ENCODE peak calls at places on chromosome 11, in nine cellular contexts. One of them, this sample, is unnamed.

GRCh38 chr11:61923166-61924015 is 6.0 kb upstream of the RAB3IL1 start:
- DNase-seq in heart left ventricle: peak; percentile 82
- DNase-seq in ovary: peak; percentile 81
- DNase-seq in endothelial cell of umbilical vein: no peak
- DNase-seq in adrenal gland: peak; percentile 87
- DNase-seq in right lobe of liver: peak; percentile 75
- DNase-seq in vagina: no peak
- DNase-seq in body of pancreas: peak; percentile 86
- DNase-seq in K562: peak; percentile 71
- DNase-seq in this sample: peak; percentile 97

GRCh38 chr11:30107899-30108298 is 91.1 kb upstream of the KCNA4 start:
- DNase-seq in heart left ventricle: no peak
- DNase-seq in ovary: no peak
- DNase-seq in endothelial cell of umbilical vein: no peak
- DNase-seq in adrenal gland: no peak
- DNase-seq in right lobe of liver: no peak
- DNase-seq in vagina: no peak
- DNase-seq in body of pancreas: no peak
- DNase-seq in K562: no peak
- DNase-seq in this sample: no peak

GRCh38 chr11:129937592-129938238 is 42.3 kb upstream of the NFRKB start:
- DNase-seq in heart left ventricle: no peak
- DNase-seq in ovary: no peak
- DNase-seq in endothelial cell of umbilical vein: no peak
- DNase-seq in adrenal gland: no peak
- DNase-seq in right lobe of liver: no peak
- DNase-seq in vagina: no peak
- DNase-seq in body of pancreas: no peak
- DNase-seq in K562: no peak
- DNase-seq in this sample: no peak

GRCh38 chr11:68266121-68266891 is 5.5 kb downstream of the C11orf24 start:
- DNase-seq in heart left ventricle: no peak
- DNase-seq in ovary: no peak
- DNase-seq in endothelial cell of umbilical vein: no peak
- DNase-seq in adrenal gland: peak; percentile 45
- DNase-seq in right lobe of liver: no peak
- DNase-seq in vagina: peak; percentile 55
- DNase-seq in body of pancreas: no peak
- DNase-seq in K562: no peak
- DNase-seq in this sample: peak; percentile 72

GRCh38 chr11:56410801-56411200 is 1.7 kb upstream of the OR5AL1 start:
- DNase-seq in heart left ventricle: no peak
- DNase-seq in ovary: no peak
- DNase-seq in endothelial cell of umbilical vein: no peak
- DNase-seq in adrenal gland: no peak
- DNase-seq in right lobe of liver: no peak
- DNase-seq in vagina: no peak
- DNase-seq in body of pancreas: no peak
- DNase-seq in K562: no peak
- DNase-seq in this sample: no peak

GRCh38 chr11:33475999-33476398 is 218.8 kb downstream of the HIPK3 start:
- DNase-seq in heart left ventricle: no peak
- DNase-seq in ovary: no peak
- DNase-seq in endothelial cell of umbilical vein: peak; percentile 72
- DNase-seq in adrenal gland: peak; percentile 67
- DNase-seq in right lobe of liver: no peak
- DNase-seq in vagina: no peak
- DNase-seq in body of pancreas: peak; percentile 58
- DNase-seq in K562: no peak
- DNase-seq in this sample: no peak

GRCh38 chr11:6402061-6402470 is 11.8 kb downstream of the SMPD1 start:
- DNase-seq in heart left ventricle: no peak
- DNase-seq in ovary: no peak
- DNase-seq in endothelial cell of umbilical vein: no peak
- DNase-seq in adrenal gland: no peak
- DNase-seq in right lobe of liver: no peak
- DNase-seq in vagina: no peak
- DNase-seq in body of pancreas: no peak
- DNase-seq in K562: no peak
- DNase-seq in this sample: no peak

GRCh38 chr11:65849771-65850216 is 8.2 kb downstream of the CFL1 start:
- DNase-seq in heart left ventricle: no peak
- DNase-seq in ovary: no peak
- DNase-seq in endothelial cell of umbilical vein: no peak
- DNase-seq in adrenal gland: no peak
- DNase-seq in right lobe of liver: no peak
- DNase-seq in vagina: no peak
- DNase-seq in body of pancreas: no peak
- DNase-seq in K562: peak; percentile 6
- DNase-seq in this sample: no peak

GRCh38 chr11:122804161-122804560 is 34.1 kb upstream of the CRTAM start:
- DNase-seq in heart left ventricle: no peak
- DNase-seq in ovary: no peak
- DNase-seq in endothelial cell of umbilical vein: no peak
- DNase-seq in adrenal gland: no peak
- DNase-seq in right lobe of liver: no peak
- DNase-seq in vagina: no peak
- DNase-seq in body of pancreas: no peak
- DNase-seq in K562: no peak
- DNase-seq in this sample: no peak

GRCh38 chr11:35855685-35856084 is 88.2 kb upstream of the LDLRAD3 start:
- DNase-seq in heart left ventricle: no peak
- DNase-seq in ovary: no peak
- DNase-seq in endothelial cell of umbilical vein: no peak
- DNase-seq in adrenal gland: no peak
- DNase-seq in right lobe of liver: no peak
- DNase-seq in vagina: no peak
- DNase-seq in body of pancreas: no peak
- DNase-seq in K562: no peak
- DNase-seq in this sample: no peak

GRCh38 chr11:130612291-130612802 is 163.9 kb downstream of the ADAMTS15 start:
- DNase-seq in heart left ventricle: no peak
- DNase-seq in ovary: no peak
- DNase-seq in endothelial cell of umbilical vein: no peak
- DNase-seq in adrenal gland: peak; percentile 33
- DNase-seq in right lobe of liver: no peak
- DNase-seq in vagina: peak; percentile 40
- DNase-seq in body of pancreas: no peak
- DNase-seq in K562: no peak
- DNase-seq in this sample: no peak

GRCh38 chr11:34331329-34331728 is 26.5 kb downstream of the ABTB2 start:
- DNase-seq in heart left ventricle: no peak
- DNase-seq in ovary: no peak
- DNase-seq in endothelial cell of umbilical vein: no peak
- DNase-seq in adrenal gland: no peak
- DNase-seq in right lobe of liver: no peak
- DNase-seq in vagina: no peak
- DNase-seq in body of pancreas: no peak
- DNase-seq in K562: no peak
- DNase-seq in this sample: no peak

GRCh38 chr11:70378506-70379134 is 19.7 kb upstream of the CTTN start:
- DNase-seq in heart left ventricle: no peak
- DNase-seq in ovary: no peak
- DNase-seq in endothelial cell of umbilical vein: no peak
- DNase-seq in adrenal gland: peak; percentile 44
- DNase-seq in right lobe of liver: no peak
- DNase-seq in vagina: no peak
- DNase-seq in body of pancreas: no peak
- DNase-seq in K562: no peak
- DNase-seq in this sample: no peak

GRCh38 chr11:2526808-2527381 is 82.1 kb downstream of the KCNQ1 start:
- DNase-seq in heart left ventricle: peak; percentile 81
- DNase-seq in ovary: peak; percentile 9
- DNase-seq in endothelial cell of umbilical vein: no peak
- DNase-seq in adrenal gland: peak; percentile 76
- DNase-seq in right lobe of liver: peak; percentile 61
- DNase-seq in vagina: no peak
- DNase-seq in body of pancreas: peak; percentile 29
- DNase-seq in K562: peak; percentile 27
- DNase-seq in this sample: peak; percentile 90
- H3K4me3 ChIP-seq in heart left ventricle: no peak overlapping the region
- H3K4me3 ChIP-seq in ovary: no peak overlapping the region
- H3K4me3 ChIP-seq in endothelial cell of umbilical vein: no peak overlapping the region
- H3K4me3 ChIP-seq in adrenal gland: no peak overlapping the region
- H3K4me3 ChIP-seq in right lobe of liver: no peak overlapping the region
- H3K4me3 ChIP-seq in vagina: no peak overlapping the region
- H3K4me3 ChIP-seq in body of pancreas: no peak overlapping the region
- H3K4me3 ChIP-seq in K562: no peak overlapping the region
- H3K4me3 ChIP-seq in this sample: no peak overlapping the region

DNA sequence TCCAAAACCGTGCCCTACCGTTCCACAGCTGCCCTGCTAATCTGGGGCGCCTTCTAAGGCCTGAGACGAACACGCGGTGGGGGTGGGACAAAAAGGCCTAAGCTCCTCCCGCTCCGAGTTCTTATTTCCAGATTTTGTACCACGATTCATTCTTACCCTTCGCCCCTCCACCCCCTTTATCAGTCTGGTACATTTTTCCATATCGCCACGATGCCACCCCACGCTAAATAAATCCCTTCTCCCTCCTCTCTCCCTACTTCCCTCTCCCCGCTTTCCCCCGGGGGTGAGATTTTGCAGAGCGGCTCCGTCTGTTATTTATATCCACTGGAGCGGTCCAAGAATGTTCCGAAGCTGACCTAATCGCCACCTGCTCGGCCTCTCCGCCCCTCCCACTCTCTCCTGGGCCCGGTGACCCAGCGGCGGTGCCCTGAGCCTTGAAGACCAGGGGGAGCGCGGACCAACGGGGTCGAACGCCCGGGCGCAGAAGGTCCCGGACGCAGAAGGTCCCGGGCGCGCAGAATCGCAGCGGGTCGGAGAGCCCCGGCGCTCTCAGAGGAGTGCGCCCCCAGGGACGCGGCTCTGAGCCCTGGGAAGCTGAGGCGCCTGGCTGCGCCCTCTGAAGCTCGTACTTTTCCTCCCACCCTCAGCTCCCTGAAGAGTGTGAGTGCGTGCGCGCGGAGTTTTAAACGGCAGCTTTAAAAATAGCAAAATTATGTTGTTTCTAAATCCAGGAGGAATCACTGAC is 875 bp upstream of the PACSIN3 start:
- DNase-seq in heart left ventricle: peak; percentile 83
- DNase-seq in ovary: peak; percentile 62
- DNase-seq in endothelial cell of umbilical vein: peak; percentile 49
- DNase-seq in adrenal gland: peak; percentile 82
- DNase-seq in right lobe of liver: peak; percentile 62
- DNase-seq in vagina: no peak
- DNase-seq in body of pancreas: peak; percentile 81
- DNase-seq in K562: peak; percentile 34
- DNase-seq in this sample: peak; percentile 43
- TF ChIP-seq POLR2A in heart left ventricle: peak; percentile 56
- TF ChIP-seq POLR2A in ovary: no peak
- TF ChIP-seq POLR2A in endothelial cell of umbilical vein: no peak
- TF ChIP-seq POLR2A in adrenal gland: no peak
- TF ChIP-seq POLR2A in right lobe of liver: peak; percentile 20
- TF ChIP-seq POLR2A in vagina: no peak
- TF ChIP-seq POLR2A in body of pancreas: peak; percentile 57
- TF ChIP-seq POLR2A in K562: no peak
- TF ChIP-seq POLR2A in this sample: no peak

DNA sequence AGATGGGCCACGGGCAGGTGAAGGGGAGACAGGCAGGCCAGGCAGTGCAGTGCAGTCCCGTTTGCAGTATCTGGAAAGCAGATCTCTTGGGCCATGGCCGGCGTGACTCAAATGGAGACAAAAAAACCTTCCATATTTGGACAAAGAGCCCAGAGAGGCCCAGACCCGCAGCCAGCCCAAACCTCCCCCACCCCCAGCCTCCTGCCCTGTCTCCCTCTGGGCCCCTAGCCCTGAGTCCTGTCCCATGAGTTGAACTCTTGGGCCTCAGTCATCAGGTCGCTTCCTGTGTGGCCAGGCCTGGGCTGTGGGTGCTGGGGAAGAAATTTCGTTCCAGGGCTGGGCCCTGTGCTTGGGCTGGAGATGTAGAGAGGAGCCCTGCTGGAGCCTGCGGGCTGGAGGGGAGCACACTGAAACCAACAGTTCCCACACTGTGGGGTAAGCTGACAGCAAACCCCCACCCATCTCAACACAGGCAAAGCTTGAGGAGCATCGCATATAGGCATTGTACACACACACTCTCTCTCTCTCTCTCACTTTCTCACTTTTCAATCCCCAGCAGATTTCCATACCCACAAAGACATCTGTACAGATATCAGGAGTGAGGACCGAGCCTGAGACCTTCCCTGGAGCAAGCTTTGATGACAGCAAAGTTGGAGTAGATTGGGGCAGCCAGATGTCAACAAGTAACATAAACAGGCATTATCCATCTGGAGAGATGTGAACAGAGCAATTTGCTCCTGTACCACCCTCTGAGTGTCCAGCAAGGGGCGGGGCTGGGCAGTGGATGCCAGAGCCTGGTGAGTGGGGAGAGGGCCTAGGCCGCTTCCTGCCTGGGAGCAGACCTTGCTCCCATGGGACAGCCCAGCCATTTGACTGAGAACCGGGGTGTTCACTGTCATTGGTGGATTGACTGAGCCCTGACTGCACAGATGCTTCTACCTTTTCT is 17.2 kb downstream of the ARHGEF17 start:
- DNase-seq in heart left ventricle: peak; percentile 64
- DNase-seq in ovary: no peak
- DNase-seq in endothelial cell of umbilical vein: no peak
- DNase-seq in adrenal gland: no peak
- DNase-seq in right lobe of liver: no peak
- DNase-seq in vagina: no peak
- DNase-seq in body of pancreas: no peak
- DNase-seq in K562: no peak
- DNase-seq in this sample: no peak
- H3K4me3 ChIP-seq in heart left ventricle: no peak overlapping the region
- H3K4me3 ChIP-seq in ovary: no peak overlapping the region
- H3K4me3 ChIP-seq in endothelial cell of umbilical vein: no peak overlapping the region
- H3K4me3 ChIP-seq in adrenal gland: no peak overlapping the region
- H3K4me3 ChIP-seq in right lobe of liver: no peak overlapping the region
- H3K4me3 ChIP-seq in vagina: no peak overlapping the region
- H3K4me3 ChIP-seq in body of pancreas: no peak overlapping the region
- H3K4me3 ChIP-seq in K562: no peak overlapping the region
- H3K4me3 ChIP-seq in this sample: no peak overlapping the region

GRCh38 chr11:8719260-8720190 is 36.9 kb downstream of the RPL27A start:
- DNase-seq in heart left ventricle: no peak
- DNase-seq in ovary: peak; percentile 40
- DNase-seq in endothelial cell of umbilical vein: peak; percentile 65
- DNase-seq in adrenal gland: peak; percentile 88
- DNase-seq in right lobe of liver: no peak
- DNase-seq in vagina: no peak
- DNase-seq in body of pancreas: peak; percentile 44
- DNase-seq in K562: no peak
- DNase-seq in this sample: peak; percentile 64

GRCh38 chr11:8715501-8715900 is 32.9 kb downstream of the RPL27A start:
- DNase-seq in heart left ventricle: no peak
- DNase-seq in ovary: no peak
- DNase-seq in endothelial cell of umbilical vein: no peak
- DNase-seq in adrenal gland: peak; percentile 71
- DNase-seq in right lobe of liver: no peak
- DNase-seq in vagina: no peak
- DNase-seq in body of pancreas: no peak
- DNase-seq in K562: no peak
- DNase-seq in this sample: no peak

GRCh38 chr11:8717544-8717875 is 34.9 kb downstream of the RPL27A start:
- DNase-seq in heart left ventricle: no peak
- DNase-seq in ovary: no peak
- DNase-seq in endothelial cell of umbilical vein: no peak
- DNase-seq in adrenal gland: no peak
- DNase-seq in right lobe of liver: no peak
- DNase-seq in vagina: no peak
- DNase-seq in body of pancreas: peak; percentile 28
- DNase-seq in K562: no peak
- DNase-seq in this sample: no peak

GRCh38 chr11:8720376-8720775 is 37.8 kb downstream of the RPL27A start:
- DNase-seq in heart left ventricle: no peak
- DNase-seq in ovary: no peak
- DNase-seq in endothelial cell of umbilical vein: no peak
- DNase-seq in adrenal gland: no peak
- DNase-seq in right lobe of liver: no peak
- DNase-seq in vagina: no peak
- DNase-seq in body of pancreas: no peak
- DNase-seq in K562: no peak
- DNase-seq in this sample: no peak

GRCh38 chr11:8717876-8718753 is 35.5 kb downstream of the RPL27A start:
- DNase-seq in heart left ventricle: no peak
- DNase-seq in ovary: peak; percentile 73
- DNase-seq in endothelial cell of umbilical vein: peak; percentile 78
- DNase-seq in adrenal gland: peak; percentile 92
- DNase-seq in right lobe of liver: peak; percentile 77
- DNase-seq in vagina: no peak
- DNase-seq in body of pancreas: peak; percentile 85
- DNase-seq in K562: no peak
- DNase-seq in this sample: no peak
- TF ChIP-seq POLR2A in heart left ventricle: no peak
- TF ChIP-seq POLR2A in ovary: no peak
- TF ChIP-seq POLR2A in endothelial cell of umbilical vein: no peak
- TF ChIP-seq POLR2A in adrenal gland: no peak
- TF ChIP-seq POLR2A in right lobe of liver: no peak
- TF ChIP-seq POLR2A in vagina: no peak
- TF ChIP-seq POLR2A in body of pancreas: peak; percentile 5
- TF ChIP-seq POLR2A in K562: no peak
- TF ChIP-seq POLR2A in this sample: no peak

This sample was measured in lower leg skin.